ENCODE peak calls at places on chromosomes 3 and 15, in six cellular contexts. C is stomach, E is H1, I is endothelial cell of umbilical vein, W is prostate gland, V is SK-N-SH. Q is an unnamed sample.

GRCh38 chr3:74636981-74637380 is 22.5 kb upstream of the CNTN3 start:
- DNase-seq in V (no peak), C (no peak), I (no peak), W (no peak), E (no peak), Q (no peak)

GRCh38 chr15:47988564-47988963 is 132.2 kb upstream of the SLC24A5 start:
- DNase-seq in E (no peak), I (no peak), C (no peak), V (no peak), W (no peak), Q (no peak)

GRCh38 chr3:39104961-39105686 is 2.3 kb downstream of the GORASP1 start:
- DNase-seq in I (no peak), C (no peak), V (no peak), E (no peak), W (no peak), Q (no peak)

GRCh38 chr3:24591661-24592555 is 97.3 kb upstream of the THRB start:
- DNase-seq in W (no peak), V (no peak), I (no peak), C (no peak), E (no peak), Q (no peak)

GRCh38 chr3:141498592-141499223 is 11.9 kb downstream of the RASA2 start:
- DNase-seq in V (no peak), I (no peak), C (peak; percentile 62), E (no peak), W (no peak), Q (no peak)

GRCh38 chr15:88917764-88918163 is 4.6 kb upstream of the MFGE8 start:
- DNase-seq in V (no peak), W (no peak), C (no peak), I (no peak), E (no peak), Q (no peak)

GRCh38 chr3:49377483-49377882 is 19.3 kb upstream of the GPX1 start:
- DNase-seq in W (no peak), E (no peak), C (no peak), I (no peak), V (no peak), Q (no peak)

GRCh38 chr15:89364741-89365450 is 30.3 kb upstream of the POLG start:
- DNase-seq in W (no peak), I (no peak), V (no peak), C (no peak), E (no peak), Q (no peak)

GRCh38 chr3:137762674-137763593 is 1.2 kb upstream of the SOX14 start:
- DNase-seq in I (no peak), W (no peak), V (peak; percentile 33), E (no peak), C (no peak), Q (peak; percentile 55)

GRCh38 chr3:16362781-16363180 is 97.8 kb downstream of the OXNAD1 start:
- DNase-seq in E (no peak), C (no peak), I (no peak), W (no peak), V (no peak), Q (no peak)

GRCh38 chr3:157136647-157137387 is 23.1 kb downstream of the CCNL1 start:
- DNase-seq in E (no peak), V (no peak), I (no peak), W (peak; percentile 46), C (peak; percentile 67), Q (no peak)
- TF ChIP-seq POLR2AphosphoS5 in E (no peak), V (no peak), I (no peak), W (no peak), C (peak; percentile 26), Q (no peak)

GRCh38 chr3:112357888-112358287 is 24.9 kb downstream of the CD200 start:
- DNase-seq in V (no peak), C (no peak), E (no peak), W (no peak), I (peak; percentile 18), Q (no peak)
- H3K27ac ChIP-seq in V (no peak overlapping the region), C (peak overlapping the region; percentile 58), E (no peak overlapping the region), W (no peak overlapping the region), I (no peak overlapping the region), Q (peak overlapping the region; percentile 48)

DNA sequence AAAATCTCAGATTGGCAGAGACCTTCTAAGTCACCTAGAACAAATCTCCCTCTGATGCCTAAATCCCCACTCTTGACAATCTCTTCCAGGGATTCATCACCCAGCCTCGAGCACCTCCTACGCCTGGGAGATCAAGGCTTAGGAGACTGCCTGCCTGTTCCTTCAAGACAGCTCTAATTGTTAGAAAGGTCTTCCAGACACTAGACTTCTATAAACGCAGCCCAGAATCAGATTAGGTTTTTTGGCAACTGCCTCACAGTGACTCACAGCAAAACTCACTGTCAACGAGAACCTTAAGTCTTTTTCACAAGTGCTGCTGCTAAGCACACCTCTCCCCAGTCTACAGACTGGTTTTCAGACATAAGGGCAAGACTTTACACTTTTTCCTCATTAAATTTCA is 23.1 kb downstream of the SRGAP3 start:
- DNase-seq in V (no peak), W (peak; percentile 52), I (no peak), C (no peak), E (no peak), Q (no peak)
- TF ChIP-seq CTCF in V (no peak), W (no peak), I (no peak), C (no peak), E (no peak), Q (no peak)

DNA sequence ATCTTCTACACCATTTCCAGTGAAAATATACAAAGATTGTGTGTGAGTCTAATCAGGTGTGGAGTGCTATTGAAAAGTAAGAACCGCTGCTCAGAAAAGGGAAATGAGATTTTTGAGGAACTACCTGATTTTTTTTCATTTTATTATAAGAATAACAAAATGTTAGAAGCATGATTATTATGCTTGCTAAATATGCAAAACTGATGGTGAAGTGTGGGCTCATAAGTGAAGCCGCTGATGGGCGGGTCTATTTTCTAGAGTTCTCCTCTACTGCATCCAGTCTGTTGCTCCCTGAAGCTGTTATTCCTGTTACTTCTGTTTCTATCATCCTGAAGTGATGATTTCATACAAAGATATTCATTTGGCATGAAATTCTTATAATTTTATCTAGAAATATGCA is 612.0 kb downstream of the CADM2 start:
- DNase-seq in W (no peak), C (no peak), E (no peak), V (no peak), I (no peak), Q (no peak)
- TF ChIP-seq POLR2AphosphoS5 in W (no peak), C (no peak), E (no peak), V (no peak), I (no peak), Q (no peak)

GRCh38 chr15:62756326-62756994 is 286.1 kb upstream of the TPM1 start:
- DNase-seq in C (no peak), W (no peak), V (no peak), I (no peak), E (no peak), Q (no peak)
- H3K27ac ChIP-seq in C (no peak overlapping the region), W (no peak overlapping the region), V (peak overlapping the region; percentile 82), I (no peak overlapping the region), E (no peak overlapping the region), Q (peak overlapping the region; percentile 78)

GRCh38 chr3:127689266-127689860 is 16.6 kb downstream of the ABTB1 start:
- DNase-seq in I (no peak), E (no peak), W (no peak), V (no peak), C (no peak), Q (no peak)

GRCh38 chr3:127691494-127691893 is 18.7 kb downstream of the ABTB1 start:
- DNase-seq in E (no peak), W (no peak), I (no peak), C (no peak), V (no peak), Q (no peak)

GRCh38 chr3:127690106-127690505 is 17.4 kb downstream of the ABTB1 start:
- DNase-seq in V (no peak), C (no peak), W (no peak), I (no peak), E (no peak), Q (no peak)

GRCh38 chr3:127691974-127692373 is 19.2 kb downstream of the ABTB1 start:
- DNase-seq in V (no peak), W (no peak), I (no peak), C (no peak), E (no peak), Q (no peak)

DNA sequence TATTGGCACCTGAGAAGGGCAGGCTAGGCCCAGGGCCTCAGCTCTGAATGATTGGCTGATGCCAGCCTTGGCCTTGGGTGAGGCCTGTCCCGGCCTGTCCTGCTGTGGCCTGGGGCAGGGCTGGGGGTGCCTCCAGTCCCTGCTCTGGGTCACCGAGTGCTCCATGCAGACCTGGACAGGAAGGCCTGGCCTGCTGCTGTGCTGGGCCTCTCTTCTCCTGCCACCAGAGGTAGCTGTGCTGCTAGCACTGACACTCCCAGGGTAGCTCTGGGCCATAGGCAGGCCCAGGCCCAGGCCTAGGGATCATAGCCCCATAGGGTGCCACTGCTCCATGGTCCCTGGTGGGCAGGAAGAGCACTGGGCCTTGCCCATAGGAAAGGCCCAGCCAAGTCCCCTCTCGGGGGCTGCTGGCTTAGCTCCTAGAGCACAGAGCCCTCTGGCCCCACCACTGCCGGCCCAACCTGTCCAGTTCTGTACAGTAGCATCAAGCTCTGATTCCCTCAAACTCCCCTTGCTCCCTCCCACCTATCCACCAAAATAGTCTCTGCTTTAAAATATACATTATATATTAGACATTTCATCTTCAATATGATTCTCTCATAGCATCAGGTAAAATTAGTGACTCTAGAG is 18.2 kb downstream of the ABTB1 start:
- DNase-seq in E (no peak), I (peak; percentile 48), V (peak; percentile 73), W (no peak), C (peak; percentile 47), Q (no peak)
- TF ChIP-seq CTCF in E (no peak), I (peak; percentile 47), V (peak; percentile 64), W (peak; percentile 65), C (peak; percentile 59), Q (peak; percentile 59)

GRCh38 chr3:175335229-175335628 is 476.1 kb downstream of the NAALADL2 start:
- DNase-seq in I (no peak), V (no peak), C (no peak), W (no peak), E (no peak), Q (no peak)
- TF ChIP-seq POLR2AphosphoS5 in I (no peak), V (no peak), C (no peak), W (no peak), E (no peak), Q (no peak)